ENCODE peak calls at places on chromosomes 7 and 10, in four cellular contexts. N, U, C and L are unnamed samples.

GRCh38 chr7:118477026-118477425 is 252.5 kb downstream of the ANKRD7 start:
- DNase-seq in N (no peak), C (no peak), U (no peak), L (no peak)

GRCh38 chr7:29033584-29033983 is 75.5 kb upstream of the TRIL start:
- DNase-seq in U (no peak), C (no peak), N (no peak), L (no peak)

GRCh38 chr7:19619122-19619521 is 89.7 kb downstream of the POLR1F start:
- DNase-seq in U (no peak), C (peak; percentile 7), N (no peak), L (no peak)

GRCh38 chr10:98235876-98236275 is 32.1 kb downstream of the LOXL4 start:
- DNase-seq in U (no peak), N (no peak), C (peak; percentile 69), L (no peak)

GRCh38 chr7:155203882-155204691 is 93.6 kb upstream of the INSIG1 start:
- DNase-seq in C (no peak), N (no peak), U (no peak), L (no peak)

GRCh38 chr10:74926791-74927585 is 100.6 kb downstream of the KAT6B start:
- DNase-seq in C (no peak), U (no peak), N (no peak), L (no peak)

GRCh38 chr10:87538092-87538795 is 33.6 kb downstream of the MINPP1 start:
- DNase-seq in N (peak; percentile 26), U (peak; percentile 30), C (peak; percentile 26), L (peak; percentile 18)

GRCh38 chr7:51633596-51633995 is 317.0 kb upstream of the COBL start:
- DNase-seq in N (no peak), U (no peak), C (no peak), L (peak; percentile 20)

GRCh38 chr10:6074489-6075301 is 12.5 kb upstream of the IL2RA start:
- DNase-seq in U (no peak), N (peak; percentile 37), C (peak; percentile 80), L (peak; percentile 94)

GRCh38 chr7:51366930-51367613 is 50.5 kb upstream of the COBL start:
- DNase-seq in U (peak; percentile 91), C (peak; percentile 69), N (peak; percentile 51), L (peak; percentile 18)

GRCh38 chr10:114541081-114541833 is 116.8 kb downstream of the ABLIM1 start:
- DNase-seq in N (peak; percentile 100), U (no peak), C (peak; percentile 85), L (peak; percentile 89)

GRCh38 chr10:125982256-125982948 is 86.0 kb downstream of the FANK1 start:
- DNase-seq in U (peak; percentile 88), C (peak; percentile 79), N (peak; percentile 79), L (peak; percentile 59)

GRCh38 chr10:10855178-10855577 is 162.5 kb upstream of the CELF2 start:
- DNase-seq in C (no peak), U (no peak), N (no peak), L (no peak)

GRCh38 chr10:118751272-118751671 is 3.5 kb downstream of the CACUL1 start:
- DNase-seq in U (no peak), N (no peak), C (peak; percentile 21), L (no peak)

GRCh38 chr7:36708765-36709164 is 15.5 kb downstream of the AOAH start:
- DNase-seq in N (no peak), U (no peak), C (no peak), L (no peak)

GRCh38 chr7:21747806-21748205 is 197.9 kb downstream of the CDCA7L start:
- DNase-seq in C (no peak), N (no peak), U (no peak), L (no peak)

GRCh38 chr10:125781374-125781773 is 5.8 kb upstream of the MMP21 start:
- DNase-seq in U (no peak), C (no peak), N (no peak), L (no peak)

GRCh38 chr7:78226059-78226658 is 427.6 kb downstream of the PHTF2 start:
- DNase-seq in N (peak; percentile 63), C (peak; percentile 44), U (peak; percentile 86), L (no peak)

GRCh38 chr7:137007001-137007725 is 138.7 kb downstream of the CHRM2 start:
- DNase-seq in U (no peak), C (peak; percentile 40), N (no peak), L (no peak)

GRCh38 chr7:42694894-42695553 is 216.8 kb downstream of the C7orf25 start:
- DNase-seq in C (peak; percentile 32), N (peak; percentile 28), U (no peak), L (peak; percentile 12)

GRCh38 chr7:150668472-150668911 is 17.0 kb upstream of the GIMAP2 start:
- DNase-seq in C (no peak), N (no peak), U (no peak), L (no peak)

GRCh38 chr10:104548090-104548489 is 93.0 kb upstream of the SORCS3 start:
- DNase-seq in C (peak; percentile 50), U (peak; percentile 65), N (peak; percentile 12), L (peak; percentile 14)

GRCh38 chr10:52440612-52441285 is 126.7 kb downstream of the DKK1 start:
- DNase-seq in N (no peak), C (no peak), U (peak; percentile 5), L (no peak)

GRCh38 chr7:34135924-34136323 is 230.6 kb downstream of the BMPER start:
- DNase-seq in U (no peak), N (no peak), C (peak; percentile 46), L (no peak)

GRCh38 chr7:20444041-20444440 is 113.3 kb downstream of the ITGB8 start:
- DNase-seq in U (no peak), N (no peak), C (peak; percentile 12), L (peak; percentile 84)

GRCh38 chr7:76316984-76317781 is 14.7 kb downstream of the HSPB1 start:
- DNase-seq in C (no peak), U (peak; percentile 40), N (no peak), L (no peak)

GRCh38 chr10:72511414-72511813 is 114.5 kb downstream of the MICU1 start:
- DNase-seq in C (no peak), U (no peak), N (no peak), L (no peak)

GRCh38 chr10:109993551-109993950 is 14.2 kb upstream of the ADD3 start:
- DNase-seq in N (no peak), C (no peak), U (no peak), L (peak; percentile 53)

GRCh38 chr7:1588978-1589377 is 19.1 kb upstream of the PSMG3 start:
- DNase-seq in N (no peak), C (no peak), U (no peak), L (no peak)

GRCh38 chr10:89830623-89831022 is 129.2 kb downstream of the KIF20B start:
- DNase-seq in C (no peak), N (no peak), U (no peak), L (no peak)

GRCh38 chr7:155882596-155882995 is 70.3 kb upstream of the SHH start:
- DNase-seq in U (no peak), C (peak; percentile 17), N (peak; percentile 95), L (peak; percentile 49)

GRCh38 chr7:142668495-142668894 is 80.8 kb upstream of the PRSS1 start:
- DNase-seq in N (no peak), U (no peak), C (no peak), L (no peak)

GRCh38 chr7:95972554-95972953 is 200.2 kb downstream of the DYNC1I1 start:
- DNase-seq in C (no peak), N (no peak), U (no peak), L (no peak)

GRCh38 chr7:155506854-155507337 is 39.5 kb downstream of the CNPY1 start:
- DNase-seq in N (peak; percentile 14), U (peak; percentile 70), C (peak; percentile 13), L (no peak)

GRCh38 chr10:37710831-37711616 is 146.4 kb downstream of the ZNF248 start:
- DNase-seq in U (no peak), C (peak; percentile 52), N (no peak), L (no peak)

GRCh38 chr10:79044036-79044664 is 24.6 kb upstream of the ZMIZ1 start:
- DNase-seq in C (no peak), U (no peak), N (no peak), L (no peak)

GRCh38 chr7:129351320-129351719 is 82.9 kb upstream of the STRIP2 start:
- DNase-seq in N (no peak), U (no peak), C (peak; percentile 52), L (peak; percentile 29)

GRCh38 chr7:156639426-156640256 is 933 bp upstream of the RNF32 start:
- DNase-seq in U (peak; percentile 53), C (peak; percentile 44), N (peak; percentile 8), L (no peak)

GRCh38 chr10:79066460-79067240 is 2.1 kb upstream of the ZMIZ1 start:
- DNase-seq in C (peak; percentile 59), N (peak; percentile 51), U (peak; percentile 53), L (no peak)

GRCh38 chr7:117412390-117412789 is 14.9 kb downstream of the ASZ1 start:
- DNase-seq in U (no peak), N (no peak), C (no peak), L (no peak)
- H2AFZ ChIP-seq in U (no peak overlapping the region), N (no peak overlapping the region), C (no peak overlapping the region), L (no peak overlapping the region)

GRCh38 chr10:62278461-62278910 is 9.8 kb upstream of the RTKN2 start:
- DNase-seq in N (no peak), C (peak; percentile 31), U (no peak), L (peak; percentile 78)
- H3K4me3 ChIP-seq in N (no peak overlapping the region), C (no peak overlapping the region), U (no peak overlapping the region), L (no peak overlapping the region)

GRCh38 chr10:117534321-117535044 is 8.1 kb upstream of the EMX2 start:
- DNase-seq in N (no peak), C (peak; percentile 62), U (peak; percentile 39), L (no peak)
- TF ChIP-seq EZH2 in N (peak; percentile 41), C (no peak), U (peak; percentile 97), L (peak; percentile 67)

GRCh38 chr7:141418087-141418486 is 133.1 kb upstream of the AGK start:
- DNase-seq in N (no peak), U (no peak), C (no peak), L (no peak)

GRCh38 chr7:141411133-141411532 is 140.1 kb upstream of the AGK start:
- DNase-seq in U (no peak), C (no peak), N (no peak), L (no peak)

GRCh38 chr7:141416691-141417268 is 134.4 kb upstream of the AGK start:
- DNase-seq in U (no peak), C (no peak), N (no peak), L (no peak)

GRCh38 chr7:141417506-141417905 is 133.7 kb upstream of the AGK start:
- DNase-seq in N (no peak), U (no peak), C (no peak), L (no peak)

DNA sequence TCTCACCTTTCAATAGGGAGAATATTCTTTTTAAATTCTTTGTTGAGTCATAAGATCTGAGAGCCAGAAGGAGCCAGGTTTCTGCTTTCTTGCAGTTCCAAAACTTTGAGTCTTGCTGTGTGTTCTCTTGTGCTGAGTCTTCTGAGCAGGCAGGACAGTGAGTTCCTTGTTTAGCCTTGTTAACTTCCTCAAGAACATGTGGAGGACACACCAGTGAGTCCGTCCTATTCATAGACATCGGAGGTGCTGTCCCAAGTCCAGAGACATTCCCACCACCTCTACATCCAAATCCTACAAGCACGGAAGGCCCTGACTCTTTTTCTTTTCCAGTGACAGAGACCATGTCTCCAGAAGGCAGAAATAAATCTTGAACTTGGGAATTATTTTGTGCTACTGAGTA is 135.2 kb upstream of the AGK start:
- DNase-seq in N (no peak), C (no peak), U (no peak), L (no peak)
- H2AFZ ChIP-seq in N (no peak overlapping the region), C (no peak overlapping the region), U (no peak overlapping the region), L (no peak overlapping the region)

DNA sequence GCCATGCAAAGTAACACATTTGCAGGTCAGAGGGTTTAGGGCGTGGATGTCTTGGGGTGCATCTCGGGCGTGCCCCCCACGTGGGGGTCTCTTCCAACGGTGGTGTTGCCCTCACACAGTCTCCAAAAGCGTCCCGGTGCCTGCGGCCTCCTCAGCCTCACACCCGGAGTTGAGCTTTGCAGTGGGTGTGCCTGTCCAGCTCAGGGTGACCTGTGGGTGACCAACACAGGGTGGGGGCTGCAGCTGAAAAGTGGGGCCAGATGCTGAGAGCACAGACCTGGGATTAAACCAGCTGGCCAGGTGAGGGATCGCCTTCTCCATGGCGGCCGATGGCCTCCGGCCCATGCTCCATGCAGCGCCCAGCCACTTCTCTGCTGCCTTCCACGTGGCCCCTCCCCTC is 63.1 kb downstream of the PWWP2B start:
- DNase-seq in C (no peak), U (no peak), N (no peak), L (no peak)
- H3K4me3 ChIP-seq in C (no peak overlapping the region), U (no peak overlapping the region), N (no peak overlapping the region), L (no peak overlapping the region)